ENCODE peak calls at places on chromosome 20, in six cellular contexts. One of them, this sample, is unnamed.

GRCh38 chr20:37390503-37390890 is 44.6 kb downstream of the SRC start:
- DNase-seq in H1: no peak
- DNase-seq in A549: no peak
- DNase-seq in ovary: no peak
- DNase-seq in right lobe of liver: peak; percentile 18
- DNase-seq in endothelial cell of umbilical vein: no peak
- DNase-seq in this sample: peak; percentile 16

GRCh38 chr20:36441027-36441414 is 100.3 kb upstream of the MYL9 start:
- DNase-seq in A549: no peak
- DNase-seq in ovary: no peak
- DNase-seq in right lobe of liver: no peak
- DNase-seq in endothelial cell of umbilical vein: no peak
- DNase-seq in H1: no peak
- DNase-seq in this sample: no peak

GRCh38 chr20:572752-573151 is 29.2 kb upstream of the CSNK2A1 start:
- DNase-seq in endothelial cell of umbilical vein: no peak
- DNase-seq in H1: no peak
- DNase-seq in ovary: no peak
- DNase-seq in right lobe of liver: no peak
- DNase-seq in A549: no peak
- DNase-seq in this sample: no peak

GRCh38 chr20:57960803-57961575 is 251.2 kb upstream of the PMEPA1 start:
- DNase-seq in A549: no peak
- DNase-seq in ovary: no peak
- DNase-seq in endothelial cell of umbilical vein: no peak
- DNase-seq in right lobe of liver: no peak
- DNase-seq in H1: no peak
- DNase-seq in this sample: no peak

GRCh38 chr20:50256577-50256976 is 65.9 kb downstream of the CEBPB start:
- DNase-seq in ovary: no peak
- DNase-seq in H1: no peak
- DNase-seq in endothelial cell of umbilical vein: no peak
- DNase-seq in right lobe of liver: no peak
- DNase-seq in A549: no peak
- DNase-seq in this sample: no peak

GRCh38 chr20:48826883-48827771 is 672 bp downstream of the PREX1 start:
- DNase-seq in right lobe of liver: no peak
- DNase-seq in A549: no peak
- DNase-seq in endothelial cell of umbilical vein: peak; percentile 53
- DNase-seq in ovary: no peak
- DNase-seq in H1: peak; percentile 78
- DNase-seq in this sample: no peak

GRCh38 chr20:36819662-36820061 is 46.1 kb upstream of the DSN1 start:
- DNase-seq in H1: no peak
- DNase-seq in endothelial cell of umbilical vein: no peak
- DNase-seq in right lobe of liver: no peak
- DNase-seq in A549: no peak
- DNase-seq in ovary: no peak
- DNase-seq in this sample: no peak

GRCh38 chr20:51095755-51096509 is 73.0 kb upstream of the KCNG1 start:
- DNase-seq in endothelial cell of umbilical vein: no peak
- DNase-seq in H1: no peak
- DNase-seq in A549: no peak
- DNase-seq in right lobe of liver: no peak
- DNase-seq in ovary: no peak
- DNase-seq in this sample: no peak

GRCh38 chr20:50121858-50122271 is 8.9 kb upstream of the UBE2V1 start:
- DNase-seq in right lobe of liver: no peak
- DNase-seq in H1: no peak
- DNase-seq in ovary: peak; percentile 4
- DNase-seq in A549: peak; percentile 68
- DNase-seq in endothelial cell of umbilical vein: no peak
- DNase-seq in this sample: no peak

GRCh38 chr20:7937328-7937727 is 2.9 kb downstream of the HAO1 start:
- DNase-seq in ovary: no peak
- DNase-seq in H1: no peak
- DNase-seq in right lobe of liver: no peak
- DNase-seq in endothelial cell of umbilical vein: no peak
- DNase-seq in A549: no peak
- DNase-seq in this sample: no peak

GRCh38 chr20:32966881-32967781 is 37.1 kb downstream of the SUN5 start:
- DNase-seq in ovary: no peak
- DNase-seq in A549: no peak
- DNase-seq in endothelial cell of umbilical vein: no peak
- DNase-seq in H1: peak; percentile 41
- DNase-seq in right lobe of liver: peak; percentile 34
- DNase-seq in this sample: no peak

GRCh38 chr20:25053207-25054132 is 4.5 kb downstream of the ACSS1 start:
- DNase-seq in endothelial cell of umbilical vein: peak; percentile 27
- DNase-seq in ovary: peak; percentile 72
- DNase-seq in H1: no peak
- DNase-seq in A549: no peak
- DNase-seq in right lobe of liver: no peak
- DNase-seq in this sample: no peak

GRCh38 chr20:43749734-43750294 is 23.0 kb upstream of the GTSF1L start:
- DNase-seq in endothelial cell of umbilical vein: peak; percentile 37
- DNase-seq in ovary: peak; percentile 41
- DNase-seq in A549: peak; percentile 78
- DNase-seq in H1: peak; percentile 100
- DNase-seq in right lobe of liver: peak; percentile 81
- DNase-seq in this sample: peak; percentile 83

GRCh38 chr20:47466193-47466592 is 35.5 kb upstream of the NCOA3 start:
- DNase-seq in endothelial cell of umbilical vein: no peak
- DNase-seq in ovary: no peak
- DNase-seq in A549: no peak
- DNase-seq in H1: no peak
- DNase-seq in right lobe of liver: no peak
- DNase-seq in this sample: no peak

GRCh38 chr20:47136782-47137181 is 219.7 kb downstream of the ZMYND8 start:
- DNase-seq in right lobe of liver: no peak
- DNase-seq in endothelial cell of umbilical vein: no peak
- DNase-seq in ovary: no peak
- DNase-seq in A549: no peak
- DNase-seq in H1: no peak
- DNase-seq in this sample: no peak

GRCh38 chr20:7637184-7637583 is 303.1 kb downstream of the HAO1 start:
- DNase-seq in endothelial cell of umbilical vein: peak; percentile 50
- DNase-seq in H1: no peak
- DNase-seq in right lobe of liver: no peak
- DNase-seq in ovary: no peak
- DNase-seq in A549: no peak
- DNase-seq in this sample: no peak

GRCh38 chr20:59154317-59155013 is 9.2 kb upstream of the ZNF831 start:
- DNase-seq in A549: no peak
- DNase-seq in endothelial cell of umbilical vein: no peak
- DNase-seq in H1: no peak
- DNase-seq in right lobe of liver: no peak
- DNase-seq in ovary: no peak
- DNase-seq in this sample: no peak

GRCh38 chr20:59004493-59004762 is 2.6 kb downstream of the CTSZ start:
- DNase-seq in A549: no peak
- DNase-seq in ovary: no peak
- DNase-seq in right lobe of liver: no peak
- DNase-seq in endothelial cell of umbilical vein: no peak
- DNase-seq in H1: no peak
- DNase-seq in this sample: peak; percentile 58

GRCh38 chr20:41286240-41286851 is 31.2 kb downstream of the ZHX3 start:
- DNase-seq in right lobe of liver: no peak
- DNase-seq in ovary: no peak
- DNase-seq in endothelial cell of umbilical vein: no peak
- DNase-seq in H1: no peak
- DNase-seq in A549: no peak
- DNase-seq in this sample: no peak
- H3K27ac ChIP-seq in right lobe of liver: no peak overlapping the region
- H3K27ac ChIP-seq in ovary: no peak overlapping the region
- H3K27ac ChIP-seq in endothelial cell of umbilical vein: no peak overlapping the region
- H3K27ac ChIP-seq in H1: no peak overlapping the region
- H3K27ac ChIP-seq in A549: no peak overlapping the region
- H3K27ac ChIP-seq in this sample: no peak overlapping the region

GRCh38 chr20:63538204-63539091 is 1.3 kb upstream of the PTK6 start:
- DNase-seq in endothelial cell of umbilical vein: no peak
- DNase-seq in A549: peak; percentile 95
- DNase-seq in right lobe of liver: no peak
- DNase-seq in H1: no peak
- DNase-seq in ovary: no peak
- DNase-seq in this sample: no peak
- TF ChIP-seq CTCF in endothelial cell of umbilical vein: no peak
- TF ChIP-seq CTCF in A549: peak; percentile 53
- TF ChIP-seq CTCF in right lobe of liver: peak; percentile 14
- TF ChIP-seq CTCF in H1: peak; percentile 40
- TF ChIP-seq CTCF in ovary: no peak
- TF ChIP-seq CTCF in this sample: peak; percentile 9

DNA sequence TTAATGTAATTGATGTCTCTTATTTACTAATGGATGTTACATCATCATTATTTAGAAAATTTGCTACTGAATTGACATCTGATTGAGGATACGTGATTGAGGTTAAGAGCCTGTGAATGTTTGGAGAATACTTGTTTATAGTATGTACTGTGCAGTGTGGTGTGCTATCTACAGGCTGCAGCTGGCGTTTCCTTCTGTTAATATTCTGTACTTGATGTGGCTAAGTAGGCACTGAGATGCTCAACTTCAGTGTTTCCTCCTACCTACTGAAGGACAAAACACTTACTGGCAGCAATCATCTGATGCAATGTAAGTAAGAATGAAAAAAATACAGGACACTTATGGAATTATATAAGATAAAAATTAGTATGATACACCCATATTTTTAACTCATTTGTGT is 709.7 kb upstream of the FLRT3 start:
- DNase-seq in right lobe of liver: no peak
- DNase-seq in A549: no peak
- DNase-seq in H1: no peak
- DNase-seq in ovary: no peak
- DNase-seq in endothelial cell of umbilical vein: no peak
- DNase-seq in this sample: no peak
- TF ChIP-seq POLR2A in right lobe of liver: no peak
- TF ChIP-seq POLR2A in A549: no peak
- TF ChIP-seq POLR2A in H1: no peak
- TF ChIP-seq POLR2A in ovary: no peak
- TF ChIP-seq POLR2A in endothelial cell of umbilical vein: no peak
- TF ChIP-seq POLR2A in this sample: no peak

GRCh38 chr20:62689861-62690644 is 18.6 kb upstream of the NTSR1 start:
- DNase-seq in ovary: no peak
- DNase-seq in A549: no peak
- DNase-seq in endothelial cell of umbilical vein: no peak
- DNase-seq in right lobe of liver: no peak
- DNase-seq in H1: no peak
- DNase-seq in this sample: no peak
- H3K27ac ChIP-seq in ovary: no peak overlapping the region
- H3K27ac ChIP-seq in A549: no peak overlapping the region
- H3K27ac ChIP-seq in endothelial cell of umbilical vein: no peak overlapping the region
- H3K27ac ChIP-seq in right lobe of liver: no peak overlapping the region
- H3K27ac ChIP-seq in H1: no peak overlapping the region
- H3K27ac ChIP-seq in this sample: no peak overlapping the region

DNA sequence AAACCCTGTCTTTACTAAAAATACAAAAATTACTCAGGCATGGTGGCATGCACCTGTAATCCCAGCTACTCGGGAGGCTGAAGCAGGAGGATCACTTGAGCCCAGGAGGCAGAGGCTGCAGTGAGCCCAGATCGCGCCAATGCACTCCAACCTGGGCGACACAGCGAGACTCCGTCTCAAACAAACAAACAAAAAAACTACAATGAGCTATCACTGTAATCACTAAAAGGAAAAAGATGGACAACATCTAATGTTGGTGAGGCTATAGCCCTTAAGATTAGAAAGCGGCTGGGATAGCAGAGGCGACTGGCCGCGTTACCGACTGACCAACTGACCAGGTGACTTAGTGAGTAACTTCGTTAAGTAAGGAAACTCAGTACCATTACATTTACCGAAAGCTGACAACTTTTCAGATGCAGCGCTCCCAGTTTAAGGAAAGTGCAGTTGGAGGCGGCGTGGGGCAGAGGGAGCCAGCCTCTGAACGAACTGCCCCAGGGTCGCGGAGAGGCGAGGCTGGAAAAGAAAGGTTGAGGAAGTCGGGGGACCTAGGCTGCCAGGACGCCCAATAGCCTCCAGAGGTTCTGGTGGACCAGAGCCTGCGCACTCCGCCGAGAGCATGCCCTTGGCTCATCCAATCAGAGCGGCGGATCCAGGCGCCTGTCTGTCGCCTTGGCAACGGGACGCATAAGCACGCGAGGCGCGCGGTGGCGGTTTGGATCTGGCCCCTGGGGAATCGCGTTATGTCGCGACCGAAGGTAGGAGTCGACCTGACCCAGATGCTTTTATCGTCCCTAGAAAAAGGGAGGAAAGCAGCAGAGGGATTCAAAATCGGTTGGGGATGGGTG is 8.9 kb downstream of the TTLL9 start:
- DNase-seq in H1: peak; percentile 94
- DNase-seq in A549: peak; percentile 98
- DNase-seq in ovary: peak; percentile 94
- DNase-seq in right lobe of liver: peak; percentile 97
- DNase-seq in endothelial cell of umbilical vein: peak; percentile 95
- DNase-seq in this sample: peak; percentile 99
- TF ChIP-seq CTCF in H1: peak; percentile 35
- TF ChIP-seq CTCF in A549: no peak
- TF ChIP-seq CTCF in ovary: no peak
- TF ChIP-seq CTCF in right lobe of liver: no peak
- TF ChIP-seq CTCF in endothelial cell of umbilical vein: no peak
- TF ChIP-seq CTCF in this sample: no peak